ENCODE peak calls at places on chromosomes 2 and 18, in five cellular contexts. Q is mesendoderm, C is H9, J is IMR-90, L is neuronal stem cell. K is an unnamed sample.

GRCh38 chr2:105437708-105438103 is 38.9 kb upstream of the FHL2 start:
- DNase-seq in J (peak), Q (no peak), C (no peak), L (no peak), K (no peak)

GRCh38 chr2:157231476-157231875 is 26.0 kb upstream of the GALNT5 start:
- DNase-seq in Q (no peak), L (no peak), J (peak), C (no peak), K (no peak)

GRCh38 chr2:38554973-38555595 is 47.6 kb downstream of the HNRNPLL start:
- DNase-seq in Q (peak), L (no peak), J (peak), C (no peak), K (peak)

GRCh38 chr2:66897676-66898280 is 462.9 kb downstream of the MEIS1 start:
- DNase-seq in C (no peak), Q (no peak), L (no peak), J (peak), K (no peak)

GRCh38 chr2:177748360-177748759 is 324.2 kb downstream of the PDE11A start:
- DNase-seq in Q (no peak), J (no peak), C (no peak), L (no peak), K (no peak)

GRCh38 chr2:163752252-163752651 is 16.4 kb upstream of the FIGN start:
- DNase-seq in C (no peak), J (no peak), L (no peak), Q (no peak), K (no peak)

GRCh38 chr2:117126656-117127055 is 687.8 kb upstream of the DDX18 start:
- DNase-seq in J (no peak), C (no peak), L (no peak), Q (no peak), K (no peak)

GRCh38 chr2:1900736-1901135 is 156.4 kb upstream of the PXDN start:
- DNase-seq in Q (peak), C (peak), L (no peak), J (no peak), K (no peak)

GRCh38 chr18:12067671-12068070 is 26.0 kb upstream of the ANKRD62 start:
- DNase-seq in L (no peak), C (no peak), J (no peak), Q (no peak), K (no peak)

GRCh38 chr2:14514001-14514400 is 118.5 kb upstream of the LRATD1 start:
- DNase-seq in C (peak), J (no peak), Q (peak), L (no peak), K (no peak)

GRCh38 chr2:120779781-120780283 is 44.2 kb downstream of the GLI2 start:
- DNase-seq in Q (peak), J (peak), L (no peak), C (no peak), K (no peak)

GRCh38 chr2:20313659-20314058 is 37.0 kb downstream of the PUM2 start:
- DNase-seq in Q (no peak), J (peak), C (no peak), L (no peak), K (no peak)

GRCh38 chr2:1675633-1676032 is 68.7 kb downstream of the PXDN start:
- DNase-seq in C (no peak), L (no peak), J (peak), Q (no peak), K (peak)

GRCh38 chr2:72293620-72294019 is 146.0 kb upstream of the CYP26B1 start:
- DNase-seq in Q (no peak), J (peak), C (no peak), L (no peak), K (no peak)

GRCh38 chr2:177239934-177240600 is 24.5 kb downstream of the NFE2L2 start:
- DNase-seq in C (no peak), Q (no peak), L (no peak), J (peak), K (peak)

GRCh38 chr2:175941699-175942098 is 60.4 kb downstream of the LNPK start:
- DNase-seq in L (no peak), J (no peak), Q (no peak), C (no peak), K (no peak)

GRCh38 chr2:28342081-28342967 is 50.3 kb upstream of the FOSL2 start:
- DNase-seq in Q (no peak), C (no peak), J (peak), L (no peak), K (no peak)

GRCh38 chr2:48768669-48769068 is 13.1 kb upstream of the LHCGR start:
- DNase-seq in J (no peak), C (no peak), L (no peak), Q (peak), K (peak)

GRCh38 chr2:85851253-85851955 is 37.4 kb downstream of the ST3GAL5 start:
- DNase-seq in J (no peak), Q (no peak), L (no peak), C (no peak), K (no peak)

GRCh38 chr2:108169982-108170625 is 69.7 kb upstream of the SULT1C3 start:
- DNase-seq in Q (peak), L (no peak), J (peak), C (peak), K (peak)

GRCh38 chr18:39389800-39390379 is 1824.3 kb upstream of the CELF4 start:
- DNase-seq in L (peak), J (no peak), C (peak), Q (peak), K (no peak)

GRCh38 chr18:61953161-61953560 is 60.4 kb upstream of the RNF152 start:
- DNase-seq in J (no peak), C (no peak), L (no peak), Q (no peak), K (no peak)

GRCh38 chr2:112881217-112882000 is 29.6 kb upstream of the IL37 start:
- DNase-seq in J (peak), L (no peak), C (no peak), Q (peak), K (peak)

GRCh38 chr2:54388093-54388492 is 68.0 kb upstream of the SPTBN1 start:
- DNase-seq in J (no peak), C (no peak), L (no peak), Q (peak), K (no peak)

GRCh38 chr2:45724329-45724728 is 72.9 kb downstream of the PRKCE start:
- DNase-seq in L (no peak), J (no peak), C (no peak), Q (no peak), K (no peak)

GRCh38 chr2:204691911-204692510 is 146.7 kb downstream of the PARD3B start:
- DNase-seq in C (peak), L (peak), J (peak), Q (peak), K (peak)

GRCh38 chr2:168037772-168038171 is 209.6 kb downstream of the STK39 start:
- DNase-seq in L (no peak), Q (no peak), J (peak), C (no peak), K (no peak)

GRCh38 chr2:105256431-105257047 is 15.0 kb downstream of the GPR45 start:
- DNase-seq in C (no peak), Q (peak), L (no peak), J (no peak), K (peak)

GRCh38 chr18:961644-962355 is 57.1 kb downstream of the ADCYAP1 start:
- DNase-seq in J (peak), Q (peak), C (peak), L (peak), K (peak)

GRCh38 chr2:230485801-230486341 is 69.9 kb downstream of the SP100 start:
- DNase-seq in L (no peak), C (no peak), J (no peak), Q (no peak), K (no peak)

GRCh38 chr2:46298522-46299351 is 1.5 kb downstream of the EPAS1 start:
- DNase-seq in C (peak), J (peak), L (peak), Q (peak), K (peak)

GRCh38 chr2:134391751-134392160 is 137.9 kb downstream of the MGAT5 start:
- DNase-seq in J (peak), L (no peak), C (no peak), Q (no peak), K (no peak)

GRCh38 chr2:207142461-207142860 is 23.3 kb downstream of the KLF7 start:
- DNase-seq in Q (peak), J (no peak), L (no peak), C (no peak), K (peak)

GRCh38 chr2:11827547-11827946 is 81.1 kb downstream of the LPIN1 start:
- DNase-seq in Q (no peak), C (no peak), L (no peak), J (no peak), K (no peak)

GRCh38 chr2:202171246-202171833 is 67.1 kb downstream of the SUMO1 start:
- DNase-seq in C (peak), Q (peak), L (peak), J (no peak), K (no peak)
- H2AK5ac ChIP-seq in C (no peak), Q (no peak), L (no peak), J (no peak), K (no peak)

DNA sequence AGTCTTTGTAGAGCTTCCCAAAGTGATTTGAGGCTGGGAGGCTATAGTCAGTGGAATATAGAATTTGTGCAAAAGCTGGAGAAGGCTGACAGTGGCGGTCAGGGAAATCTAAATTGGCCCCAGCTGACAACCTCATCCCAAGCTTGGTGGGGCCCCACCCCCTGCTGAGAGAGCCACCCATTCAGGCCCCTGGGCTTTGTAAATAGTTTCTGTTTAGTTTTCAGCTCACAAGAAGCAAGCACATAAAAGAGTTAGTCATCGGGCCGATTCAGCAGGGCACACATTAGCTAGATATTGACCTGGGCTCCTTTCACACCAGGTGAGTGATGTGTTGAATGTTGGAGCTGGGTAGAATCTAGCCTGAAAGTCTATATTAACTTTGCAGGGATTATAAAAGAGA is 227.1 kb downstream of the VAPA start:
- DNase-seq in L (no peak), C (no peak), Q (no peak), J (peak), K (peak)
- H2BK120ac ChIP-seq in L (no peak), C (no peak), Q (no peak), J (peak), K (no peak)

DNA sequence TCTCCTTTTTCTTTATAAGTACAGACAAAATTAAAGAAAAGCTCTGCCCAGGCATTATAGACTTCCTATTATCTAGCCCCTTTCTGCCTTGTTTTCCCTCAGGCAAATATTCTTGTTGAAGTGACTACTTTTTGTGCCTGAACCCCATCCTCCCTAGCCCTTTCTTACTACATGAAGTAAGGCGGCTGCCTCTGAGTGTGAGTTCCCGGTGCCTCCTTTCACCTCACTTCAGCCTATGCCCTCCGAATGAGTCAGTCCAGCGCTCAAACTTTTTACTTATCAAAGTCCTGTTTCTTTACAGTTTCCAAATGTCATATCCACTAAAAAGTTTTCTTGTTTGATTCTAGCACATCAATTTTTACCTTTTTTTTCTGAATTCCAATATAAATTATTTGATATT is 778.3 kb upstream of the NRXN1 start:
- DNase-seq in Q (no peak), C (no peak), L (no peak), J (no peak), K (no peak)
- H2AK5ac ChIP-seq in Q (no peak), C (no peak), L (no peak), J (no peak), K (no peak)

GRCh38 chr2:195555971-195556370 is 101.1 kb upstream of the SLC39A10 start:
- DNase-seq in Q (no peak), C (no peak), J (no peak), L (no peak), K (peak)

GRCh38 chr2:195560209-195560907 is 96.7 kb upstream of the SLC39A10 start:
- DNase-seq in L (no peak), Q (no peak), J (peak), C (no peak), K (no peak)

GRCh38 chr2:195562624-195563566 is 94.1 kb upstream of the SLC39A10 start:
- DNase-seq in C (no peak), Q (no peak), L (no peak), J (peak), K (no peak)

GRCh38 chr2:195561205-195562032 is 95.6 kb upstream of the SLC39A10 start:
- DNase-seq in C (no peak), Q (no peak), J (peak), L (no peak), K (peak)

GRCh38 chr2:195559431-195559914 is 97.6 kb upstream of the SLC39A10 start:
- DNase-seq in C (peak), L (no peak), J (peak), Q (no peak), K (peak)
- H2BK120ac ChIP-seq in C (no peak), L (no peak), J (peak), Q (no peak), K (no peak)

DNA sequence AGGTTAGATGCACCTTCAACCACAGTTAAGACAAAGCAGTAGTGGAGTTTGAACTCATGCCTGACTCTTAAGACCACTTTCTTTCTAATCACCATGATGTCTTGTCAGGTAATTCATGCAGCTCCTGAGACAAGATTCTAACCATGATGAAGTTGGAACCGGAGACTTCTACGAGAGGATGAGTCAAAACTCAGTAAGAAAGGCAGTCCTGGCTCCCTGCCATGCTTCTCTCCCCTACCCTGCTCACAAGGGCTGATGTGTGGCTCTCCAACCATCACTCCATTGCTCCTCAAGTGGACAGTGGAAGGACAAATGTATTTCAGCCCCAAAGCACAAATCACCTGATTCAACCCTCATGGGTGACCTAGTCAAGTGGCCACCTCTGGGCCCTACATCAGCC is 3.2 kb downstream of the CYRIA start:
- DNase-seq in L (no peak), J (peak), Q (no peak), C (no peak), K (no peak)
- H2AK5ac ChIP-seq in L (no peak), J (no peak), Q (no peak), C (no peak), K (no peak)

GRCh38 chr2:234245945-234246344 is 195.4 kb downstream of the SPP2 start:
- DNase-seq in Q (peak), L (no peak), J (peak), C (no peak), K (no peak)

GRCh38 chr2:234249873-234250272 is 199.4 kb downstream of the SPP2 start:
- DNase-seq in L (no peak), Q (peak), J (peak), C (no peak), K (peak)

GRCh38 chr2:234243871-234244565 is 193.5 kb downstream of the SPP2 start:
- DNase-seq in C (no peak), Q (no peak), J (no peak), L (no peak), K (no peak)

GRCh38 chr2:234249006-234249405 is 198.5 kb downstream of the SPP2 start:
- DNase-seq in L (no peak), C (no peak), Q (no peak), J (no peak), K (no peak)

DNA sequence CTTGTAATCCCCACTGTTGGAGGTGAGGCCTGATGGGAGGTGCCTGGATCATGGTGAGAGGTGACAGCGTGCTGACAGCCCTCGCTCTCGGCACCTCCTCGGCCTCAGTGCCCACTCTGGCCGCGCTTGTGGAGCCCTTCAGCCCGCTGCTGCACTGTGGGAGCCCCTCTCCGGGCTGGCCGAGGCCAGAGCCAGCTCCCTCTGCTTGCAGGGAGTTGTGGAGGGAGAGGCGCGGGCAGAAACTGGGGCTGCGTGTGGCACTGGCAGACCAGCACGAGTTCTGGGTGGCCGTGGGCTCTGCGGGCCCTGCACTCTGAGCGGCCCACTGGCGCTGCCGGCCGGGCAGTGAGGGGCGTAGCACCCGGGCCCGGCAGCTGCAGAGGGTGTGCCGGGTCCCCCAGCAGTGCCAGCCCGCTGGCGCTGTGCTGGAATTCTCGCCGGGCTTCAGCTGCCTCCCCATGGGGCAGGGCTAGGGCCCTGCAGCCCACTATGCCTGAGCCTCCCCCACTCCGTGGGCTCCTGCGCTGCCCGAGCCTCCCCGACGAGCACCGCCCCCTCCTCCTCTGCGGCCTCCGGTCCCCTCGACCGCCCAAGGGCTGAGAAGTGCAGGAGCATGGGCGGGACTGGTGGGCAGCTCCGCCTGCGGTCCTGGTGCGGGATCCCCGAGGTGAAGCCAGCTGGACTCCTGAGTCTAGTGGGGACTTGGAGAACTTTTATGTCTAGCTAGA is 197.1 kb downstream of the SPP2 start:
- DNase-seq in Q (no peak), L (no peak), C (no peak), J (no peak), K (no peak)
- H2BK120ac ChIP-seq in Q (no peak), L (no peak), C (no peak), J (peak), K (peak)

DNA sequence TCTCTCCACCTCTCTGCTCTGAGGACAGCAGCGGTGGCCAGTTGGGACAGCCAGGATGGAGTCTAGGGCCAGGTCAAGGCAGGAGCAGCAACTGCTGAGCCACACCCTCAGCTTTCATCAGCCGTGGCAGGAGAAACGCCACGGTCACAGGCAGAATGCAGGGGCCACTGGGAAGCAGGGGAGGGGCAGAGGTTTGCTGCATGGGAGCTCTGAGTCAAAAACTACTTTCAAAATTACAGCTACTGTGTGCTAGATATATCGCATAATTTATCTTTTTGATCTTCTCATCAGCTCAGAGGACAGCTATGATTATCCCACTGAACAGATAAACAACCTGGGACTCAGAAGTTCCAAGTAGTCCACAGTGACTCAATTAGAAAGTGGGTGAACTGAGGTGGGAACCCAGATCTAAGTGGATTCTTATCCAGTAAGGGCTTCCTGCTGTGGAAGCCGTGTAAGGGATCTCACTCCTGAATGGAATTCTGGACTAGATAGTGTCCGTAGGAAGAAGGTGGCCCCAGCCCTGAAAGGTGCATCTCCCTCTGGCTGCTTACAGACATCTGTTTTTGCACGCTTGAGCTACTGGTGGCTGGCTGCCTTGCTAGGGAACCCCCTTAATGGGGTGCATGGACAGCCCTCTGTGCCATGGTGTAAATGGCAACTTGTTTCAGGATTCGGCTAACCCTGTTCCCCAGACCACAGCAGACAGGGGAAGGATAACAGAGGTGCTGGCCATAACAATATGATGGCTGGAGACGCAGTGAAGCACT is 194.6 kb upstream of the SMAD2 start:
- DNase-seq in Q (no peak), C (no peak), J (no peak), L (no peak), K (no peak)
- H2AK5ac ChIP-seq in Q (no peak), C (no peak), J (no peak), L (no peak), K (no peak)

GRCh38 chr2:43178602-43179542 is 47.5 kb downstream of the ZFP36L2 start:
- DNase-seq in C (peak), J (peak), Q (peak), L (no peak), K (peak)
- H2BK120ac ChIP-seq in C (no peak), J (peak), Q (peak), L (no peak), K (peak)

GRCh38 chr18:50989711-50990110 is 21.9 kb downstream of the ELAC1 start:
- DNase-seq in L (no peak), Q (no peak), J (no peak), C (no peak), K (no peak)

GRCh38 chr18:50982086-50982801 is 14.4 kb downstream of the ELAC1 start:
- DNase-seq in L (no peak), J (no peak), C (no peak), Q (no peak), K (no peak)

GRCh38 chr18:50986360-50987087 is 18.7 kb downstream of the ELAC1 start:
- DNase-seq in L (no peak), J (peak), C (no peak), Q (peak), K (peak)

GRCh38 chr18:50982802-50983179 is 15.0 kb downstream of the ELAC1 start:
- DNase-seq in Q (no peak), J (peak), L (no peak), C (no peak), K (no peak)

GRCh38 chr18:50987261-50987660 is 19.4 kb downstream of the ELAC1 start:
- DNase-seq in J (no peak), C (no peak), L (no peak), Q (no peak), K (peak)
- H2AK5ac ChIP-seq in J (no peak), C (no peak), L (no peak), Q (no peak), K (no peak)

GRCh38 chr2:32009479-32010256 is 1.1 kb downstream of the MEMO1 start:
- DNase-seq in J (no peak), C (peak), L (peak), Q (peak), K (no peak)
- H2BK120ac ChIP-seq in J (peak), C (no peak), L (no peak), Q (no peak), K (peak)